ENCODE peak calls at places on chromosomes 16 and 17, in eight cellular contexts. One of them, this sample, is unnamed.

GRCh38 chr16:87806608-87807546 is 41.1 kb upstream of the KLHDC4 start:
- DNase-seq in lower lobe of right lung: peak; percentile 55
- DNase-seq in uterus: no peak
- DNase-seq in body of pancreas: peak; percentile 46
- DNase-seq in ovary: peak; percentile 45
- DNase-seq in Peyer's patch: peak; percentile 79
- DNase-seq in A549: peak; percentile 78
- DNase-seq in cardiac muscle cell: peak; percentile 88
- DNase-seq in this sample: no peak

GRCh38 chr17:43645450-43645764 is 16.3 kb downstream of the MEOX1 start:
- DNase-seq in uterus: no peak
- DNase-seq in cardiac muscle cell: no peak
- DNase-seq in body of pancreas: no peak
- DNase-seq in lower lobe of right lung: no peak
- DNase-seq in Peyer's patch: no peak
- DNase-seq in ovary: no peak
- DNase-seq in A549: no peak
- DNase-seq in this sample: no peak

GRCh38 chr16:241866-242265 is 7.2 kb downstream of the FAM234A start:
- DNase-seq in body of pancreas: no peak
- DNase-seq in Peyer's patch: no peak
- DNase-seq in uterus: no peak
- DNase-seq in ovary: no peak
- DNase-seq in lower lobe of right lung: no peak
- DNase-seq in cardiac muscle cell: no peak
- DNase-seq in A549: no peak
- DNase-seq in this sample: no peak

GRCh38 chr16:10625595-10626357 is 45.4 kb upstream of the EMP2 start:
- DNase-seq in Peyer's patch: no peak
- DNase-seq in uterus: no peak
- DNase-seq in cardiac muscle cell: no peak
- DNase-seq in ovary: no peak
- DNase-seq in lower lobe of right lung: no peak
- DNase-seq in body of pancreas: no peak
- DNase-seq in A549: peak; percentile 29
- DNase-seq in this sample: no peak

GRCh38 chr17:44878627-44879221 is 20.5 kb downstream of the EFTUD2 start:
- DNase-seq in cardiac muscle cell: peak; percentile 58
- DNase-seq in uterus: peak; percentile 57
- DNase-seq in Peyer's patch: peak; percentile 61
- DNase-seq in body of pancreas: peak; percentile 28
- DNase-seq in ovary: no peak
- DNase-seq in A549: peak; percentile 80
- DNase-seq in lower lobe of right lung: no peak
- DNase-seq in this sample: no peak

GRCh38 chr16:88758227-88758943 is 26.6 kb downstream of the PIEZO1 start:
- DNase-seq in body of pancreas: no peak
- DNase-seq in ovary: no peak
- DNase-seq in Peyer's patch: no peak
- DNase-seq in A549: no peak
- DNase-seq in uterus: no peak
- DNase-seq in lower lobe of right lung: no peak
- DNase-seq in cardiac muscle cell: no peak
- DNase-seq in this sample: no peak

GRCh38 chr17:35214631-35215273 is 20.6 kb upstream of the SLC35G3 start:
- DNase-seq in lower lobe of right lung: no peak
- DNase-seq in Peyer's patch: no peak
- DNase-seq in body of pancreas: no peak
- DNase-seq in ovary: no peak
- DNase-seq in uterus: no peak
- DNase-seq in A549: no peak
- DNase-seq in cardiac muscle cell: no peak
- DNase-seq in this sample: no peak

GRCh38 chr16:53821487-53821886 is 117.5 kb downstream of the FTO start:
- DNase-seq in ovary: no peak
- DNase-seq in A549: no peak
- DNase-seq in body of pancreas: no peak
- DNase-seq in Peyer's patch: no peak
- DNase-seq in cardiac muscle cell: no peak
- DNase-seq in uterus: no peak
- DNase-seq in lower lobe of right lung: no peak
- DNase-seq in this sample: no peak

GRCh38 chr16:28042856-28043255 is 20.7 kb downstream of the GSG1L start:
- DNase-seq in lower lobe of right lung: no peak
- DNase-seq in uterus: no peak
- DNase-seq in ovary: no peak
- DNase-seq in cardiac muscle cell: peak; percentile 12
- DNase-seq in Peyer's patch: no peak
- DNase-seq in body of pancreas: no peak
- DNase-seq in A549: no peak
- DNase-seq in this sample: no peak

GRCh38 chr17:2395258-2396170 is 5.3 kb downstream of the MNT start:
- DNase-seq in cardiac muscle cell: peak; percentile 27
- DNase-seq in A549: peak; percentile 51
- DNase-seq in ovary: peak; percentile 57
- DNase-seq in body of pancreas: no peak
- DNase-seq in Peyer's patch: no peak
- DNase-seq in uterus: no peak
- DNase-seq in lower lobe of right lung: peak; percentile 81
- DNase-seq in this sample: no peak

GRCh38 chr17:78745407-78746088 is 36.5 kb downstream of the CYTH1 start:
- DNase-seq in body of pancreas: peak; percentile 51
- DNase-seq in uterus: no peak
- DNase-seq in ovary: no peak
- DNase-seq in lower lobe of right lung: no peak
- DNase-seq in A549: no peak
- DNase-seq in Peyer's patch: no peak
- DNase-seq in cardiac muscle cell: peak; percentile 63
- DNase-seq in this sample: no peak

GRCh38 chr17:17413821-17414220 is 63.0 kb upstream of the MED9 start:
- DNase-seq in cardiac muscle cell: peak; percentile 17
- DNase-seq in body of pancreas: no peak
- DNase-seq in ovary: peak; percentile 29
- DNase-seq in A549: no peak
- DNase-seq in Peyer's patch: no peak
- DNase-seq in uterus: no peak
- DNase-seq in lower lobe of right lung: no peak
- DNase-seq in this sample: no peak

GRCh38 chr16:23400387-23400930 is 52.5 kb downstream of the COG7 start:
- DNase-seq in body of pancreas: no peak
- DNase-seq in uterus: no peak
- DNase-seq in ovary: peak; percentile 4
- DNase-seq in cardiac muscle cell: no peak
- DNase-seq in lower lobe of right lung: no peak
- DNase-seq in A549: no peak
- DNase-seq in Peyer's patch: no peak
- DNase-seq in this sample: no peak

GRCh38 chr16:84349852-84350565 is 18.3 kb upstream of the ATP2C2 start:
- DNase-seq in cardiac muscle cell: no peak
- DNase-seq in Peyer's patch: no peak
- DNase-seq in ovary: no peak
- DNase-seq in A549: no peak
- DNase-seq in uterus: no peak
- DNase-seq in lower lobe of right lung: no peak
- DNase-seq in body of pancreas: no peak
- DNase-seq in this sample: no peak

GRCh38 chr16:18003033-18003432 is 333.5 kb downstream of the NPIPA8 start:
- DNase-seq in body of pancreas: no peak
- DNase-seq in lower lobe of right lung: no peak
- DNase-seq in A549: no peak
- DNase-seq in Peyer's patch: no peak
- DNase-seq in ovary: no peak
- DNase-seq in cardiac muscle cell: no peak
- DNase-seq in uterus: no peak
- DNase-seq in this sample: no peak

GRCh38 chr16:12737563-12737962 is 66.1 kb downstream of the CPPED1 start:
- DNase-seq in cardiac muscle cell: no peak
- DNase-seq in Peyer's patch: no peak
- DNase-seq in ovary: no peak
- DNase-seq in A549: no peak
- DNase-seq in body of pancreas: no peak
- DNase-seq in lower lobe of right lung: no peak
- DNase-seq in uterus: no peak
- DNase-seq in this sample: no peak

GRCh38 chr17:44248220-44248529 is 19.8 kb downstream of the SLC4A1 start:
- DNase-seq in lower lobe of right lung: no peak
- DNase-seq in body of pancreas: no peak
- DNase-seq in uterus: no peak
- DNase-seq in ovary: no peak
- DNase-seq in Peyer's patch: no peak
- DNase-seq in A549: no peak
- DNase-seq in cardiac muscle cell: no peak
- DNase-seq in this sample: no peak

DNA sequence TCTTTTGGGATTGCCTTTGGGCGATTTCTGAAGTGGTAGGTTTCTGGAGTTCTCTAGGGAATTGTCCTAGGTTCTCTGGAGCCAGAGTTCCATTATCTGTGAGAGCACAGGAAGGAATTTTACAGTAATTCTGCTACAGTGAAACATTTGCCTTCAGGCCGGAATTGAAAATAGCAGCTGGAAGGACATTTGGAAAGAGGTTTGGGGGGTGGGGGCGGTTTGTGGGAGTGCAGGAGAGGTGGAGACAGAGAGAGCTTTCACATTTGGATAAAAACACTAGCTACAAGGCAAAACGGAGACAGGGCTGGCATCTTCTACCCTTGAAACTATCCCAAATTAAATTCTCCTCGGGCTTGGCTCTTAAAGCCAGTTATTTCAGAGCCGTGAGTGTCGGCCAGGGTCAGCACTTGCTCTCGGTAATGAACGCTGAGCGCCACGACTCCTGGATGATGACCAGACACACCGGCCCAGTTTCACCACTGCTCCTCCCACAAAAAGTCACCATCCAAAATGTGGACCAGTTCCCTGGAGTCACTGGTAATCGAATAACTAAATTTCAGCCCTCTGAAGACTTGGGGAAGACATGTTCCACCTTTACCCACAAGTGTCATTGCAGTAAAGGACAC is 67.7 kb upstream of the TANC2 start:
- DNase-seq in A549: no peak
- DNase-seq in Peyer's patch: no peak
- DNase-seq in ovary: peak; percentile 54
- DNase-seq in body of pancreas: no peak
- DNase-seq in lower lobe of right lung: no peak
- DNase-seq in cardiac muscle cell: peak; percentile 67
- DNase-seq in uterus: no peak
- DNase-seq in this sample: no peak
- H3K4me3 ChIP-seq in A549: no peak overlapping the region
- H3K4me3 ChIP-seq in Peyer's patch: no peak overlapping the region
- H3K4me3 ChIP-seq in ovary: no peak overlapping the region
- H3K4me3 ChIP-seq in body of pancreas: no peak overlapping the region
- H3K4me3 ChIP-seq in lower lobe of right lung: no peak overlapping the region
- H3K4me3 ChIP-seq in cardiac muscle cell: no peak overlapping the region
- H3K4me3 ChIP-seq in uterus: no peak overlapping the region
- H3K4me3 ChIP-seq in this sample: no peak overlapping the region

GRCh38 chr17:32875230-32875903 is 1.6 kb downstream of the MYO1D start:
- DNase-seq in Peyer's patch: no peak
- DNase-seq in ovary: no peak
- DNase-seq in A549: no peak
- DNase-seq in lower lobe of right lung: no peak
- DNase-seq in uterus: no peak
- DNase-seq in body of pancreas: no peak
- DNase-seq in cardiac muscle cell: no peak
- DNase-seq in this sample: no peak
- H3K27ac ChIP-seq in Peyer's patch: no peak overlapping the region
- H3K27ac ChIP-seq in ovary: peak overlapping the region; percentile 95
- H3K27ac ChIP-seq in A549: no peak overlapping the region
- H3K27ac ChIP-seq in lower lobe of right lung: peak overlapping the region; percentile 94
- H3K27ac ChIP-seq in uterus: peak overlapping the region; percentile 94
- H3K27ac ChIP-seq in body of pancreas: peak overlapping the region; percentile 98
- H3K27ac ChIP-seq in cardiac muscle cell: no peak overlapping the region
- H3K27ac ChIP-seq in this sample: peak overlapping the region; percentile 96

DNA sequence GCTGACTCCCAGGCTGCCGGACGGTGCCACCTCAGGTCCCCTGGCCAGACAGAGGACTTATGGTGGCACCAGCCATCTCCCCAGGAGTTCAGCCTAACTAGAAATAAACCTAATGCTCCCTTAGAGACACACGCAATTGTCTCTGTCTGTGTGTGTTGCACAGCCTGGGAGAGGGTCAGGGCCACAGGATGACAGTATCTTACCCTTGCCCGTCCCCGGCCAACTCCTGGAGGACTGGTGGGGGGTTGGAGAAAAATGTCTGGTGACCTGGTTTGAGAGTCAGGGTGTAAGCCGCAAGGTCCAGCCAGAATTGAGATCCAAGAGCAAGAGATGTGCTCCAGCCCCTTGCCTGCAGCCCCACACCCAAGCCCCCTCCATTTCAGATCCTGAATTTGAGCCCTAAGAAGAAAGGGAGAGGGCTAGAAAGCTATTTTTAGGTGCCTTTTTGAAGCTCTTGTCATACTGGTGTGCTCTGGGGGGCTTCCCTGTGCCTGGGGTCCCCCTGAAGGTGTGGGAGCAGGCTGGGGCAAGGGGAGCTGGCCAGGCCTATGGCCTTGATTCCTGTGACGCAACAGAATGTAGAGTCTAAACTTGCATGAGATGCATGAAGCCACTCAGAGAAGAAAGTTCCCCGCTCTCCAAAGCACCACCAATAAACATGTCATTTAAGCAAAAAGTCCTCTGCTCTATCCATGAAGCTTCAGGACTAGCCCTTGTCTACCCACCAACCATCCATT is 12.9 kb downstream of the ZNF319 start:
- DNase-seq in body of pancreas: no peak
- DNase-seq in Peyer's patch: no peak
- DNase-seq in cardiac muscle cell: no peak
- DNase-seq in A549: no peak
- DNase-seq in lower lobe of right lung: peak; percentile 18
- DNase-seq in uterus: no peak
- DNase-seq in ovary: peak; percentile 19
- DNase-seq in this sample: no peak
- H3K4me3 ChIP-seq in body of pancreas: no peak overlapping the region
- H3K4me3 ChIP-seq in Peyer's patch: no peak overlapping the region
- H3K4me3 ChIP-seq in cardiac muscle cell: no peak overlapping the region
- H3K4me3 ChIP-seq in A549: no peak overlapping the region
- H3K4me3 ChIP-seq in lower lobe of right lung: no peak overlapping the region
- H3K4me3 ChIP-seq in uterus: no peak overlapping the region
- H3K4me3 ChIP-seq in ovary: no peak overlapping the region
- H3K4me3 ChIP-seq in this sample: no peak overlapping the region

GRCh38 chr16:69691980-69692911 is 34.1 kb downstream of the NQO1 start:
- DNase-seq in body of pancreas: no peak
- DNase-seq in ovary: no peak
- DNase-seq in Peyer's patch: no peak
- DNase-seq in A549: no peak
- DNase-seq in uterus: no peak
- DNase-seq in lower lobe of right lung: no peak
- DNase-seq in cardiac muscle cell: peak; percentile 19
- DNase-seq in this sample: no peak

GRCh38 chr16:69693916-69694315 is 32.4 kb downstream of the NQO1 start:
- DNase-seq in cardiac muscle cell: peak; percentile 6
- DNase-seq in body of pancreas: no peak
- DNase-seq in A549: no peak
- DNase-seq in uterus: no peak
- DNase-seq in Peyer's patch: no peak
- DNase-seq in ovary: no peak
- DNase-seq in lower lobe of right lung: no peak
- DNase-seq in this sample: no peak

DNA sequence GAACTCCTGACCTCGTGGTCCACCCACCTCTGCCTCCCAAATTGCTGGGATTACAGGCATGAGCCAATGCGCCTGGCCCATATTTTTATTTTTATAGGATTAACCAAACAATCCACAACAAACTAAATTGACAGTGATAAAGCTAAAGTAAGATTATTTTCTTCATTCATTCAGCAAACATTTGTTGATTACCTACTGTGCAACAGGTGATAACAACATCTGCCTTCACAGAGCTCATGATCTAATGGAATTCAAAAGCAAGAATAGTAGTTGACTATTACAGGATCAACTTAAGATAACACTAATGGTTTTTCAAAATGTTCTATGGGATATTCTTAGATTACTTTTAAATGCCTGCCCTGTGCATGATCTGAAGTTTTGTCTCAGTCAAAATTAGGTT is 37.8 kb downstream of the NQO1 start:
- DNase-seq in ovary: no peak
- DNase-seq in uterus: no peak
- DNase-seq in lower lobe of right lung: no peak
- DNase-seq in A549: no peak
- DNase-seq in cardiac muscle cell: no peak
- DNase-seq in body of pancreas: no peak
- DNase-seq in Peyer's patch: no peak
- DNase-seq in this sample: no peak
- H3K27ac ChIP-seq in ovary: no peak overlapping the region
- H3K27ac ChIP-seq in uterus: no peak overlapping the region
- H3K27ac ChIP-seq in lower lobe of right lung: no peak overlapping the region
- H3K27ac ChIP-seq in A549: no peak overlapping the region
- H3K27ac ChIP-seq in cardiac muscle cell: no peak overlapping the region
- H3K27ac ChIP-seq in body of pancreas: no peak overlapping the region
- H3K27ac ChIP-seq in Peyer's patch: no peak overlapping the region
- H3K27ac ChIP-seq in this sample: no peak overlapping the region

This sample was measured in ascending aorta.